ENCODE peak calls at places on chromosomes 1 and 21, in four cellular contexts. Z is dorsolateral prefrontal cortex, L is tibial nerve, T is astrocyte of the spinal cord. D is an unnamed sample.

GRCh38 chr1:188584119-188584518 is 1755.4 kb downstream of the PLA2G4A start:
- DNase-seq in L (no peak), T (no peak), Z (no peak), D (no peak)

GRCh38 chr1:155181371-155182051 is 7.9 kb downstream of the TRIM46 start:
- DNase-seq in L (peak; percentile 10), Z (no peak), T (no peak), D (no peak)

GRCh38 chr1:23657659-23658275 is 33.8 kb upstream of the RPL11 start:
- DNase-seq in L (no peak), T (peak; percentile 29), Z (no peak), D (peak; percentile 84)

GRCh38 chr1:198143797-198144196 is 13.0 kb upstream of the NEK7 start:
- DNase-seq in T (no peak), L (no peak), Z (no peak), D (no peak)

GRCh38 chr1:25503551-25504426 is 39.6 kb upstream of the LDLRAP1 start:
- DNase-seq in L (no peak), T (no peak), Z (no peak), D (peak; percentile 64)

GRCh38 chr1:52973843-52974242 is 46.8 kb downstream of the SCP2 start:
- DNase-seq in L (no peak), Z (no peak), T (no peak), D (no peak)

GRCh38 chr21:43971201-43971991 is 40.7 kb upstream of the TRAPPC10 start:
- DNase-seq in Z (no peak), T (no peak), L (no peak), D (no peak)

GRCh38 chr1:160637821-160638539 is 8.9 kb downstream of the SLAMF1 start:
- DNase-seq in Z (no peak), L (no peak), T (no peak), D (no peak)

GRCh38 chr1:221188531-221188930 is 309.3 kb downstream of the HLX start:
- DNase-seq in T (no peak), L (no peak), Z (no peak), D (no peak)

GRCh38 chr1:156475568-156476500 is 24.7 kb downstream of the MEF2D start:
- DNase-seq in T (no peak), L (no peak), Z (peak; percentile 94), D (no peak)

GRCh38 chr1:45802343-45803298 is 791 bp upstream of the MAST2 start:
- DNase-seq in T (peak; percentile 97), Z (peak; percentile 44), L (peak; percentile 47), D (peak; percentile 9)

GRCh38 chr1:101022294-101022693 is 3.3 kb downstream of the DPH5 start:
- DNase-seq in T (peak; percentile 49), L (no peak), Z (no peak), D (no peak)

GRCh38 chr1:156012051-156012817 is 8.5 kb downstream of the SSR2 start:
- DNase-seq in T (no peak), L (no peak), Z (no peak), D (no peak)

GRCh38 chr1:246641394-246641793 is 75.1 kb downstream of the CNST start:
- DNase-seq in T (no peak), L (no peak), Z (no peak), D (no peak)

GRCh38 chr1:94130851-94131595 is 10.1 kb upstream of the ABCA4 start:
- DNase-seq in T (peak; percentile 68), L (no peak), Z (no peak), D (no peak)

GRCh38 chr21:15431053-15431452 is 298.7 kb upstream of the USP25 start:
- DNase-seq in Z (no peak), T (no peak), L (no peak), D (no peak)

GRCh38 chr1:226723640-226724532 is 15.2 kb downstream of the ITPKB start:
- DNase-seq in Z (no peak), L (peak; percentile 63), T (peak; percentile 83), D (no peak)

GRCh38 chr1:108071601-108072000 is 106.6 kb upstream of the VAV3 start:
- DNase-seq in Z (no peak), T (no peak), L (no peak), D (no peak)

GRCh38 chr1:8374812-8375211 is 56.9 kb downstream of the SLC45A1 start:
- DNase-seq in Z (no peak), T (peak; percentile 39), L (no peak), D (no peak)

GRCh38 chr1:27539901-27540861 is 50.2 kb upstream of the WASF2 start:
- DNase-seq in Z (no peak), L (no peak), T (peak; percentile 34), D (no peak)

GRCh38 chr1:145977486-145978476 is 13.3 kb downstream of the POLR3GL start:
- DNase-seq in L (peak; percentile 74), Z (peak; percentile 68), T (peak; percentile 81), D (peak; percentile 55)

GRCh38 chr1:58870298-58870676 is 86.4 kb upstream of the JUN start:
- DNase-seq in Z (no peak), L (no peak), T (peak; percentile 65), D (no peak)

GRCh38 chr1:36691374-36691773 is 208.7 kb upstream of the CSF3R start:
- DNase-seq in L (no peak), T (no peak), Z (no peak), D (no peak)

GRCh38 chr1:202130275-202130646 is 7.5 kb downstream of the GPR37L1 start:
- DNase-seq in L (no peak), Z (peak; percentile 92), T (no peak), D (no peak)

GRCh38 chr1:55362558-55362957 is 147.4 kb upstream of the USP24 start:
- DNase-seq in T (peak; percentile 73), Z (no peak), L (no peak), D (no peak)

GRCh38 chr1:22249928-22250680 is 107.2 kb upstream of the WNT4 start:
- DNase-seq in Z (no peak), L (no peak), T (no peak), D (no peak)

GRCh38 chr1:221431968-221432367 is 309.9 kb downstream of the DUSP10 start:
- DNase-seq in T (no peak), Z (no peak), L (no peak), D (no peak)

GRCh38 chr1:213416461-213417224 is 365.6 kb downstream of the RPS6KC1 start:
- DNase-seq in L (no peak), T (no peak), Z (no peak), D (no peak)
- TF ChIP-seq CTCF in L (no peak), T (no peak), Z (no peak), D (no peak)

GRCh38 chr1:214549604-214550338 is 1.6 kb downstream of the PTPN14 start:
- DNase-seq in T (peak; percentile 58), L (no peak), Z (no peak), D (no peak)
- TF ChIP-seq CTCF in T (peak; percentile 26), L (no peak), Z (no peak), D (no peak)

GRCh38 chr1:2930016-2930815 is 91.1 kb upstream of the ACTRT2 start:
- DNase-seq in Z (no peak), T (no peak), L (no peak), D (no peak)

GRCh38 chr1:2932671-2933350 is 88.5 kb upstream of the ACTRT2 start:
- DNase-seq in L (no peak), Z (no peak), T (no peak), D (no peak)

GRCh38 chr1:2929335-2929734 is 91.9 kb upstream of the ACTRT2 start:
- DNase-seq in Z (no peak), L (no peak), T (no peak), D (no peak)

GRCh38 chr1:2931722-2932401 is 89.4 kb upstream of the ACTRT2 start:
- DNase-seq in T (no peak), Z (no peak), L (no peak), D (no peak)

GRCh38 chr1:2930971-2931721 is 90.1 kb upstream of the ACTRT2 start:
- DNase-seq in L (no peak), T (no peak), Z (no peak), D (no peak)
- TF ChIP-seq CTCF in L (no peak), T (no peak), Z (no peak), D (no peak)

DNA sequence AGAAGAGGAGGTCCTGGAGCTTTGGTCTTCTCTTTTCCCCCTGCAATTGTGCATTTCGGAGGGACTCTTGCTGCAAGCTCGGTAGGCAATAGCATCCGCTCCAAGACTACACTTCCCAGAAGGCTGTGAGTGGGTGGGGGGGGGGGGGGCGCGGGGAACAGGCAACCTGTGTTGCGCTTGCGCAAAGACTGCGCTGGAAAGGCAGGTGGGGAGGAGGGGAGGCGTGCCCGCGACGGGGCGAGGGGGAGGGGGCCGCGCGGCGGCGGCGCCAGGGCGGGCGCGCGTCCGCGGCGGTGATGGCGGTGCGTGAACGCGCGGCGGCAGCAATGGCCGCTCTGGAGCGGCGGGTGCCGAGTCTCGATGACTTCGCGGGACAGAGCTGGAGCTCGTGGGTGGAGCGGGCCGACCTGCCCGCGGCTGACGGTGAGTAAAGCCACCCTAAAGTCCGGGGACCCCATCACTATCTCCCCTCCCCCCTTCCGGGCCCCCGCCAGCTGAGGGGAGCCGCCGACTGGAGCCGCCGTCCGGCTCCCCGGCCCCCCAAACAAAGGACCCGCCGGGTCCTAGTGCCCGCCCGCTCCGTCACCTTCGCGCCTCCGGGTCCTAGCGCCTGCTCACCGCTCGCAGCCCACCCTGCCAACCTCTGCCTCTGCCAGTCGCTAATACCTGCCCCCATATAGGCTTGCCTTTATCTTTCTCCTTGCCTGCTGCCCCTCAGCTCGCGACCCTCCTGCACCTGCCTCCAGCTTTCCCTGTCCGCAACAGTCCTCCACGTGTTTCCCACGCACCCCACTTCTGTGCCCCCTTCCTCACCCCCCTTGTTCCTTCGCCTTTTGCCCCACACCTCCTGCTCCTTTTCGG is at the start of gene ATXN7L2:
- DNase-seq in T (peak; percentile 92), L (peak; percentile 77), Z (peak; percentile 87), D (peak; percentile 95)
- TF ChIP-seq CTCF in T (no peak), L (no peak), Z (peak; percentile 24), D (no peak)

DNA sequence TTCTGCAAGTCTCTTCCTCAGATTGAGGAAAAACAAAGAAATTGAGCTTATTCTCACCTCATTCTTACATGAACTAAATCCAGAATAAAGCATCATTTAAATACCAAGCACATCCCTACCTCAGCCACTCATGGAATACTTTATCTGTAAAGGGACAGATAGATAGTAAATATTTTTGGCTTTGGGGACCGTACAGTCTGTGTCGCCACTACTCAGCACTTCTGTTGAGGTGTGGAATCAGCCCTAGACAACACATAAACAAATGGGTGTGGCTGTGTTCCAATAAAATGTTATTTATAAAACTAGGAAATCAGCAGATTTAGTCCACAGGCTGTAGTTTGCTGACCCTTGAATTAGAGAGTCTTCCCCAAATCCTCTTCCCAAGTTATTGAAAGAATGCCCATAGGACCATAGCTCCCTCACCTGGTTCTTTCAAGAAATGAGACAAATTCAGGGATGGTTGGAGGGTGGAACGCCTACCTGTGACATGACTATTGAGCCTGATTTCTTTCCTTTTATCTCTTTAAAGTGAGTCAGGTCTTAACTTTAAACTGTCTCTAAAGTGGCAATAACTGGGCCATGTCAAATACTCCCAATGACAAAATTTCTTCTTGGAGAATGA is 878.5 kb downstream of the USP25 start:
- DNase-seq in Z (no peak), L (no peak), T (no peak), D (no peak)
- TF ChIP-seq CTCF in Z (peak; percentile 56), L (no peak), T (no peak), D (no peak)

DNA sequence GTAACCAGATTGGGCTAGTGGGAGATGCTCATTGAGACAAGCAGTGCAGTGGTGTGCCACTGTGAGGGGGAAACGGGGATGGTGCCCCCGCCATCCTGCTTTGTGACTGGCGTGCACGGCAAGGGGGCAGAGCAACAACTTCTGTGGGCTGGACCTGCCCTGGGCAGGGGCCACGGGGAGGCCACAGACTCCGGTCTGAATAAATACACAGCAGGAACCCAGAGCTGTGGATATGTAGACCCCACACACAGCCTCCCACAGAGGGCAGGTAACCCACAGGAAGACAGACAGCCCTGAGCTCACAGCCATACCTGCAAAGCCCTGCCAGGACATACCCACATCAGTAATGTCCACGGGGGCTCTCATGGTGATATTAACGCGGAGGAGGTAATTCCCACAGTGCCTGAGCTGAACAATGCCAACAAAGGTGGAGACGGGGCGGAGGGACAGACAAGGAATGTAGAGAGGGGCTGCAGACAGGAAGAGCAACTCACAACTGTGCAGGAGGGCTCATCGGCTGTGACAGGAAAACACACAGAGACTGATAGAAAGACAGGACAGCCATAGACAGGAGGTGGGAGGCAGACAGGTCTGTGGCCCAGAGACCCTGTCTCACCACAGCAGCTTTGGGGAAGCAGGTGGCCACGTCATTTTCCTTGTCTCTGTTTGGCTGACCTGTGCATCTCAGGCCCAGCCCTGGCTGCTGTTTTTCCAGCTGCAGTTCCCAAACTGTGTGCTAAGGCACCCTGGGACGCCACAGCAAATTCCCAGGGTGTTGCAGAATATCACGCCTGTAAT is 4.9 kb upstream of the WNT3A start:
- DNase-seq in Z (no peak), L (no peak), T (no peak), D (no peak)
- TF ChIP-seq CTCF in Z (no peak), L (no peak), T (no peak), D (no peak)